ENCODE peak calls at places on chromosomes 5 and 9, in five cellular contexts. S, R, K, O and W are unnamed samples.

GRCh38 chr9:135241381-135242380 is 154.2 kb downstream of the OLFM1 start:
- DNase-seq in K (no peak), O (no peak), R (no peak), S (no peak), W (no peak)

GRCh38 chr5:146894763-146895521 is 16.4 kb upstream of the PPP2R2B start:
- DNase-seq in S (no peak), O (no peak), K (no peak), R (no peak), W (no peak)

GRCh38 chr5:137504916-137505315 is 5.8 kb upstream of the SPOCK1 start:
- DNase-seq in S (no peak), R (no peak), K (no peak), O (no peak), W (no peak)

GRCh38 chr9:129203556-129203909 is 25.5 kb upstream of the IER5L start:
- DNase-seq in O (no peak), S (no peak), R (no peak), K (no peak), W (no peak)

GRCh38 chr9:5388026-5388806 is 48.5 kb upstream of the RLN1 start:
- DNase-seq in O (no peak), R (no peak), K (no peak), S (peak), W (no peak)

GRCh38 chr9:127754099-127754760 is 19.1 kb upstream of the TOR2A start:
- DNase-seq in O (no peak), S (no peak), R (no peak), K (no peak), W (no peak)

GRCh38 chr5:54018438-54018837 is 291.9 kb downstream of the ARL15 start:
- DNase-seq in R (no peak), K (no peak), S (no peak), O (no peak), W (no peak)

GRCh38 chr9:21964925-21965385 is 29.2 kb downstream of the CDKN2A start:
- DNase-seq in O (peak), R (no peak), S (peak), K (peak), W (peak)

GRCh38 chr9:128689293-128689770 is 310 bp downstream of the SET start:
- DNase-seq in R (peak), S (peak), K (no peak), O (peak), W (no peak)

GRCh38 chr9:28946648-28947047 is 1373.4 kb upstream of the C9orf72 start:
- DNase-seq in K (no peak), O (no peak), R (no peak), S (no peak), W (no peak)

GRCh38 chr9:135128035-135128670 is 40.7 kb downstream of the OLFM1 start:
- DNase-seq in K (no peak), O (no peak), S (no peak), R (no peak), W (no peak)

GRCh38 chr5:93611900-93612898 is 29.2 kb downstream of the NR2F1 start:
- DNase-seq in K (no peak), R (no peak), S (peak), O (no peak), W (no peak)

GRCh38 chr5:85484982-85485574 is 1100.4 kb upstream of the EDIL3 start:
- DNase-seq in R (no peak), O (no peak), S (no peak), K (no peak), W (no peak)

GRCh38 chr9:119167267-119167666 is 202.0 kb downstream of the BRINP1 start:
- DNase-seq in O (no peak), R (no peak), K (no peak), S (no peak), W (no peak)

GRCh38 chr5:88419931-88420330 is 151.3 kb upstream of the TMEM161B start:
- DNase-seq in R (no peak), K (no peak), O (no peak), S (no peak), W (no peak)

GRCh38 chr9:116344416-116344815 is 190.8 kb downstream of the PAPPA start:
- DNase-seq in K (no peak), R (no peak), S (no peak), O (no peak), W (no peak)

GRCh38 chr9:18747590-18747989 is 273.6 kb downstream of the ADAMTSL1 start:
- DNase-seq in K (no peak), R (no peak), S (peak), O (no peak), W (no peak)

GRCh38 chr9:96420468-96421219 is 2.5 kb upstream of the ZNF367 start:
- DNase-seq in R (no peak), K (peak), O (no peak), S (peak), W (no peak)

GRCh38 chr5:116585227-116585626 is 10.6 kb upstream of the SEMA6A start:
- DNase-seq in O (no peak), K (no peak), R (no peak), S (no peak), W (no peak)

GRCh38 chr5:79865588-79865987 is 125.5 kb downstream of the MTX3 start:
- DNase-seq in S (no peak), K (no peak), O (no peak), R (no peak), W (no peak)

GRCh38 chr9:33404782-33405362 is 2.5 kb upstream of the AQP7 start:
- DNase-seq in S (no peak), R (no peak), K (no peak), O (no peak), W (no peak)

GRCh38 chr9:107541523-107541922 is 52.0 kb upstream of the KLF4 start:
- DNase-seq in S (no peak), O (peak), K (peak), R (no peak), W (no peak)

GRCh38 chr5:57190593-57190992 is 16.7 kb downstream of the GPBP1 start:
- DNase-seq in K (no peak), S (no peak), O (no peak), R (no peak), W (no peak)

GRCh38 chr9:98708933-98709911 is at the start of gene GABBR2:
- DNase-seq in O (no peak), S (no peak), R (no peak), K (no peak), W (no peak)

GRCh38 chr5:334903-335739 is 13.6 kb downstream of the AHRR start:
- DNase-seq in K (no peak), R (no peak), O (no peak), S (no peak), W (no peak)

GRCh38 chr5:139659673-139660072 is 11.5 kb downstream of the CXXC5 start:
- DNase-seq in S (no peak), R (no peak), O (no peak), K (no peak), W (no peak)

GRCh38 chr5:56269216-56269927 is 36.2 kb upstream of the ANKRD55 start:
- DNase-seq in R (no peak), O (peak), S (peak), K (peak), W (no peak)

GRCh38 chr5:41967401-41967800 is 42.3 kb downstream of the FBXO4 start:
- DNase-seq in S (no peak), O (no peak), K (no peak), R (no peak), W (no peak)

GRCh38 chr5:41973087-41973486 is 48.0 kb downstream of the FBXO4 start:
- DNase-seq in K (no peak), S (no peak), O (no peak), R (no peak), W (no peak)

GRCh38 chr5:41966706-41967105 is 41.6 kb downstream of the FBXO4 start:
- DNase-seq in O (no peak), K (no peak), R (no peak), S (no peak), W (no peak)

GRCh38 chr5:41973887-41974286 is 48.8 kb downstream of the FBXO4 start:
- DNase-seq in R (no peak), S (no peak), K (no peak), O (no peak), W (no peak)

DNA sequence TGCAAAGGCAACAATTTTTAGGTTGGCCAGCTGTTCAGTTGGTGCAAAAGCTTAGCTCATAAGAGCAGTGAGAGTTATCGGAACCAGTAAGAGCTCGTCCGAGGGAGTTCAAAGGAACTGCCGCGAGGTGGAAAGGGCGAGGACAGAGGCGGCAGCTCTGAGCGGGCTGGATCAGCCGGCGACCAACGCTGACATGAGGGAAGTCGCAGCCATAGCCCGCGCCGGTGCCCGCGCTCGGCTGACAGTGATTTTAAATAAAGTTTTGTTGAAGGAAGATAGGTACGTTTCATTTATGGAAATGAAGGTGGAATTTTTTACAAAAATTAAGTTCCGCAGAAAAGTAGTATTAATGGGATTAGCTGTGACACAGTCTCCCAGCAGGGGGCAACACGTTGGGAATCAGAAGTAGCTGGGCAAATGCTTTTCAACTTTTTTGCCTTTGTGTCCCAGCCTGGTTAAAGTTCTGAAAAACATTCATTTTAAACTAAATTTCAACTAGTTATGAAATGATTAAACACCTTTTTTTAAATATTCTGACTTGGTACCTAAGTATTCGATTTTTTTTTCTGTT is 43.2 kb downstream of the FBXO4 start:
- DNase-seq in S (no peak), O (no peak), K (no peak), R (no peak), W (no peak)
- TF ChIP-seq CTCF in S (no peak), O (no peak), K (peak), R (no peak), W (no peak)

DNA sequence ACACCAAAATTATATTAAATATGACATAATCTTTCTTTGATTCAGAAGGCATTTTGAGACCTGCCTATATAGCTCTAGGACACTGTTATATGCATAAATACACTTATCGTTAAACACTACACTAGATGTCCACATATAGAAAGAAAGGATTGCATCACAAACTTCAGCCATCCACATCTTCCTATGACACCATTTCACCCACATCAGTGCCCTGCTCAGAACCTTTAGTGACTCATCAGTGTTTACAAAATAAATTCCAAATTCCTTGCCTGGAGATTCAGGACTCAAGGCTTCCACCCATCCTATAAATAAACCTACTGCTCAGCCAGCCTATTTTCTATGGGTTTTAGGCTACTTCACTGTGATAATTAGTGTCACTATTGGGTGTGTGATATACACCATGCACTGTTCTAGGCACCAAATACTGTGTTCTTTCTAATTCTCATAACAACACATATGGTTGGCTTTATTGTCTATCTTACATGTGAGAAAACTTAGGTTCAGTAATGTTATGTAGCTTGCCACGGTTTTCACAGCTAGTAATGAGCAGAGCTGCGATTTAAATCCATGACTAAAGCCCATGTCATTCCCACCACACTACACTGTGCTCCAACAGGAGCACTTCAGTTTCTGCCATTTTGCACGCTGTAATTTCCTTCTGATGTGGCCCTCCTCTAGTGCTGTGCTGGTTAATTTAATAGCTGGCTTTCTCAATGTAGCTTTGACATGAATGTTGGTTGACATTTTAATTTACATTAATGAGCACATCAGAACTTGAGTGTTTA is 103.3 kb downstream of the SREK1 start:
- DNase-seq in R (no peak), O (no peak), K (no peak), S (peak), W (no peak)
- TF ChIP-seq CTCF in R (no peak), O (no peak), K (no peak), S (no peak), W (no peak)

GRCh38 chr9:36100532-36100931 is 36.0 kb upstream of the GLIPR2 start:
- DNase-seq in R (no peak), S (no peak), O (no peak), K (no peak), W (no peak)
- TF ChIP-seq CTCF in R (no peak), S (no peak), O (no peak), K (no peak), W (no peak)

GRCh38 chr5:102090770-102091169 is 205.3 kb downstream of the SLCO4C1 start:
- DNase-seq in K (peak), O (peak), R (no peak), S (no peak), W (no peak)
- TF ChIP-seq CTCF in K (peak), O (no peak), R (no peak), S (no peak), W (no peak)

GRCh38 chr9:35566417-35566816 is 38.6 kb upstream of the TESK1 start:
- DNase-seq in S (no peak), R (no peak), K (no peak), O (no peak), W (no peak)
- TF ChIP-seq CTCF in S (no peak), R (no peak), K (peak), O (no peak), W (no peak)

DNA sequence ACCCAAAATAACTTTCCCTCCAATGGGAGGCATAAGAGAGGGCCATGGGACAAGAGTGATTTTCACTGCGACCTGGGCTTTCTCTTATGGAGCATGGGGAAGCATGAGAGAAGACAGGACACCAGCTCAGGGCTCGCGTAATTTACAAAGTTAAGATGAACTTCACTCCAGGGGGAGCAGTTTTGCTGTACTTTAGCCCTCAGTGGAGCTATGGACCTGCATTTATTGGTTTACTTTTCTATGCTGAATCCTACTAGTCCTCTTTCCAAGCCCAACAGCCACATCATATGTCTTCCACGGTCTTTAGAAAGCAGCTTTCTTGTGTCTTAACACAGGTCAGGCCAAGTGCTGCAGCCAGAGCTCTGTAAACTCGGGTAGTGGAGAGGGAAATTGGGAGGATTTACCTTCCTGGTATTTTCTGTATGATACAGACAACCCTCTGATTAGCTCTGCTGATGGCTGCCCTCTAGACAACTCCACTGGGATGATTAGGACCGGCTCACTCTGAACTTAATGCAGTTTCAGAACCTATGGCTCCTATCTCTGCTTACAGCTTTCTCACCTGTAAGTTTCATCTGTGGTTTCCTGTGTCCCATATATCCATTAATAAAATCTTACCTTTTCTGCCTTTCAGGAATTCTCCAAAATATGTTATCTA is 581.0 kb upstream of the RORB start:
- DNase-seq in S (no peak), K (no peak), O (no peak), R (no peak), W (no peak)
- TF ChIP-seq CTCF in S (no peak), K (no peak), O (no peak), R (no peak), W (no peak)

GRCh38 chr5:112245616-112246015 is 173.5 kb downstream of the EPB41L4A start:
- DNase-seq in S (no peak), K (no peak), O (no peak), R (no peak), W (no peak)
- TF ChIP-seq CTCF in S (no peak), K (no peak), O (no peak), R (no peak), W (no peak)

DNA sequence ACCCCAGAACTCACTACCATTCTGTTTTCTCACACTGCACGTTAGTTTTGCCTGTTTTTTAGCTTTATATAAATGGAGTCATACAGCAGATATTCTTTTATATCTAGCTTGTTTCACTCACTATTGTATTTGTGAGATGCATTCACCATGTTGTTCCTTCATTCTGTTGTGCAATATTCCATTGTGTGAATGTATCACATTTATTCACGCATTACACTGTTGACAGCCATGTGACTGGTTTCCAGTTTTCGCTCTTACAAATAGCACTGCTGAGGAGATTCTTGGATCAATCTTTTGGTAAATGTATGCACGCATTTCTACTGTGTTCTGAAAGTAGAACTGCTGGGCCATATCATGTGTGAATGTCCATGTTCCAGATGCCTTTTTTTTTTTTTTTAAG is 6.4 kb upstream of the SNX30 start:
- DNase-seq in S (no peak), K (no peak), R (no peak), O (no peak), W (no peak)
- TF ChIP-seq CTCF in S (no peak), K (no peak), R (no peak), O (no peak), W (no peak)

DNA sequence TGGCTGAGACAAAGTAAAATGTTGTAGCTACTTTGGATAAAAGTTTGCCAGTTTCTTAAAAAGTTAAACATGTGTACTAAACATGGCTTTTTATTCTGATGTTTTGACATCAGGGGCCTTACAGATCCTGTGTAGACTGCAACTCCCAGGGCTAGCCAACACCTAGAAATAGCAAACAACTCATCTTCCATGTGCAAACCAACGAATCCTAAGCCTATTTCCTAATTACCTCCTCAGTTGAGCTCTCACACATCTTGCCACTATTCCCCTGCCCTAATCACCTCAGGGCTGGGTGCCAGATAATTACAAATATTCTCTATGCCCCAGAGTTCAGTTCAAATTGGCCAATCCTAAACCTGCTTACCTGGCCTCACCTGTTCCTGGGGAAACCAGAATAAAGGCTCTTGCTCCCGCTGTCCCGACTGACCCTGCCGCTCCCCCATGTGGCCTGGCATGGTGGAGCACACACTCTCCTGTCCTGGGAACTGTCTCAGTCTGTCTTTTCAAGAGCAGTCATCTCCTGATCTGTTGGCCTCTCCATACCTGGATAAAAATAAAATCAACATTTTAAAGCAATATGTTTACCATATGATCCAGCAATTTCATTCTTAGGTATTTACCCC is 37.1 kb upstream of the FAM169A start:
- DNase-seq in O (peak), S (no peak), K (peak), R (no peak), W (no peak)
- TF ChIP-seq CTCF in O (peak), S (peak), K (peak), R (peak), W (no peak)